ENCODE peak calls at places on chromosomes 13 and 19, in nine cellular contexts. J is cardiac muscle cell; W is breast epithelium; A is T-cell; Z is NCI-H774; C is fibroblast of villous mesenchyme; M is stimulated activated CD4-positive, alpha-beta T cell treated with anti-CD3 and anti-CD28 coated beads, Interleukin-4, amount 100 ng/mL, for 4 hours; Y is AG09309; X is T-helper 17 cell. Q is an unnamed sample.

GRCh38 chr13:113309481-113309880 is 12.4 kb downstream of the LAMP1 start:
- DNase-seq in M (no peak), Z (no peak), C (no peak), J (no peak), A (no peak), Y (no peak), W (no peak), X (no peak), Q (no peak)

GRCh38 chr19:6164906-6165531 is 29.6 kb downstream of the ACSBG2 start:
- DNase-seq in Y (no peak), W (no peak), Z (no peak), M (no peak), A (no peak), C (no peak), J (no peak), X (no peak), Q (no peak)

GRCh38 chr13:73715910-73716257 is 418.3 kb downstream of the KLF12 start:
- DNase-seq in Z (no peak), J (no peak), M (no peak), A (no peak), W (no peak), X (no peak), Y (no peak), C (no peak), Q (no peak)

GRCh38 chr13:27533155-27533643 is 82.8 kb upstream of the MTIF3 start:
- DNase-seq in X (peak), J (peak), C (peak), W (peak), M (peak), Y (peak), A (peak), Z (peak), Q (peak)

GRCh38 chr13:30473675-30474074 is 7.9 kb upstream of the HMGB1 start:
- DNase-seq in J (no peak), W (no peak), C (no peak), Z (no peak), Y (no peak), X (no peak), A (no peak), M (no peak), Q (no peak)

GRCh38 chr19:52520013-52520412 is 7.5 kb upstream of the ZNF808 start:
- DNase-seq in J (no peak), X (no peak), M (no peak), W (no peak), C (no peak), Z (no peak), Y (no peak), A (no peak), Q (no peak)

GRCh38 chr13:78035500-78035899 is 116.9 kb upstream of the EDNRB start:
- DNase-seq in A (no peak), M (no peak), C (no peak), W (no peak), X (no peak), J (no peak), Z (no peak), Y (no peak), Q (no peak)

GRCh38 chr13:71218960-71219359 is 648.0 kb downstream of the DACH1 start:
- DNase-seq in M (no peak), C (no peak), X (no peak), Z (no peak), A (no peak), W (no peak), Y (no peak), J (no peak), Q (peak)

GRCh38 chr19:35142531-35143230 is 374 bp upstream of the FXYD7 start:
- DNase-seq in W (no peak), A (peak), Y (no peak), X (peak), C (peak), M (peak), Z (no peak), J (peak), Q (no peak)

GRCh38 chr19:54707932-54708331 is 16.3 kb upstream of the KIR3DL3 start:
- DNase-seq in X (no peak), M (no peak), Z (no peak), J (no peak), C (no peak), A (peak), W (peak), Y (no peak), Q (no peak)

GRCh38 chr19:2578911-2579677 is 103.2 kb downstream of the GADD45B start:
- DNase-seq in M (peak), Z (peak), W (peak), Y (peak), A (peak), C (peak), X (peak), J (peak), Q (no peak)

GRCh38 chr19:21430674-21431073 is 33.7 kb downstream of the ZNF493 start:
- DNase-seq in M (no peak), Z (no peak), J (no peak), W (no peak), A (no peak), Y (no peak), C (no peak), X (no peak), Q (no peak)

GRCh38 chr13:92896842-92897241 is 329.8 kb upstream of the GPC6 start:
- DNase-seq in Y (no peak), M (no peak), W (no peak), J (peak), X (no peak), C (peak), Z (no peak), A (no peak), Q (peak)

Q was measured in NCI-H526.